ENCODE peak calls at places on chromosomes 3 and 15, in six cellular contexts. One of them, this sample, is unnamed.

GRCh38 chr15:67460521-67460920 is 60.4 kb upstream of the C15orf61 start:
- DNase-seq in HepG2: no peak
- DNase-seq in SK-N-SH: no peak
- DNase-seq in K562: no peak
- DNase-seq in H1: no peak
- DNase-seq in GM12878: no peak
- DNase-seq in this sample: no peak

GRCh38 chr3:180744226-180744625 is 64.9 kb upstream of the CCDC39 start:
- DNase-seq in HepG2: no peak
- DNase-seq in SK-N-SH: peak; percentile 2
- DNase-seq in K562: no peak
- DNase-seq in H1: no peak
- DNase-seq in GM12878: no peak
- DNase-seq in this sample: no peak

GRCh38 chr3:140148824-140149390 is 213.9 kb downstream of the CLSTN2 start:
- DNase-seq in HepG2: no peak
- DNase-seq in SK-N-SH: no peak
- DNase-seq in K562: no peak
- DNase-seq in H1: no peak
- DNase-seq in GM12878: no peak
- DNase-seq in this sample: no peak

GRCh38 chr15:81777546-81777945 is 268.3 kb downstream of the MEX3B start:
- DNase-seq in HepG2: no peak
- DNase-seq in SK-N-SH: no peak
- DNase-seq in K562: no peak
- DNase-seq in H1: no peak
- DNase-seq in GM12878: no peak
- DNase-seq in this sample: no peak

GRCh38 chr3:125123455-125123854 is 67.7 kb upstream of the HEG1 start:
- DNase-seq in HepG2: no peak
- DNase-seq in SK-N-SH: no peak
- DNase-seq in K562: no peak
- DNase-seq in H1: no peak
- DNase-seq in GM12878: no peak
- DNase-seq in this sample: no peak

GRCh38 chr3:147680820-147681488 is 271.8 kb downstream of the ZIC1 start:
- DNase-seq in HepG2: no peak
- DNase-seq in SK-N-SH: no peak
- DNase-seq in K562: no peak
- DNase-seq in H1: no peak
- DNase-seq in GM12878: no peak
- DNase-seq in this sample: no peak

GRCh38 chr15:59792359-59792758 is 103.2 kb upstream of the BNIP2 start:
- DNase-seq in HepG2: no peak
- DNase-seq in SK-N-SH: peak; percentile 14
- DNase-seq in K562: no peak
- DNase-seq in H1: no peak
- DNase-seq in GM12878: no peak
- DNase-seq in this sample: no peak

GRCh38 chr3:188584958-188585689 is 431.2 kb downstream of the LPP start:
- DNase-seq in HepG2: no peak
- DNase-seq in SK-N-SH: no peak
- DNase-seq in K562: no peak
- DNase-seq in H1: no peak
- DNase-seq in GM12878: no peak
- DNase-seq in this sample: peak; percentile 12

GRCh38 chr3:10823516-10823818 is 7.4 kb downstream of the SLC6A11 start:
- DNase-seq in HepG2: no peak
- DNase-seq in SK-N-SH: no peak
- DNase-seq in K562: no peak
- DNase-seq in H1: no peak
- DNase-seq in GM12878: no peak
- DNase-seq in this sample: no peak

GRCh38 chr3:195908439-195909293 is at the start of gene TNK2:
- DNase-seq in HepG2: no peak
- DNase-seq in SK-N-SH: peak; percentile 57
- DNase-seq in K562: peak; percentile 39
- DNase-seq in H1: no peak
- DNase-seq in GM12878: no peak
- DNase-seq in this sample: no peak

GRCh38 chr3:10447527-10448260 is 57.7 kb downstream of the ATP2B2 start:
- DNase-seq in HepG2: no peak
- DNase-seq in SK-N-SH: no peak
- DNase-seq in K562: no peak
- DNase-seq in H1: no peak
- DNase-seq in GM12878: no peak
- DNase-seq in this sample: no peak

GRCh38 chr3:177770821-177771220 is 573.5 kb upstream of the TBL1XR1 start:
- DNase-seq in HepG2: no peak
- DNase-seq in SK-N-SH: no peak
- DNase-seq in K562: no peak
- DNase-seq in H1: no peak
- DNase-seq in GM12878: no peak
- DNase-seq in this sample: no peak

GRCh38 chr3:33380653-33381052 is 59.6 kb downstream of the UBP1 start:
- DNase-seq in HepG2: no peak
- DNase-seq in SK-N-SH: no peak
- DNase-seq in K562: no peak
- DNase-seq in H1: no peak
- DNase-seq in GM12878: no peak
- DNase-seq in this sample: no peak

GRCh38 chr3:159798951-159799350 is 189.7 kb upstream of the IL12A start:
- DNase-seq in HepG2: peak; percentile 57
- DNase-seq in SK-N-SH: no peak
- DNase-seq in K562: no peak
- DNase-seq in H1: no peak
- DNase-seq in GM12878: no peak
- DNase-seq in this sample: no peak

GRCh38 chr15:52466134-52466701 is 62.5 kb downstream of the MYO5A start:
- DNase-seq in HepG2: no peak
- DNase-seq in SK-N-SH: no peak
- DNase-seq in K562: no peak
- DNase-seq in H1: no peak
- DNase-seq in GM12878: peak; percentile 97
- DNase-seq in this sample: peak; percentile 18

GRCh38 chr3:175179055-175179454 is 319.9 kb downstream of the NAALADL2 start:
- DNase-seq in HepG2: no peak
- DNase-seq in SK-N-SH: no peak
- DNase-seq in K562: no peak
- DNase-seq in H1: no peak
- DNase-seq in GM12878: no peak
- DNase-seq in this sample: no peak

GRCh38 chr3:100753846-100754245 is 44.6 kb downstream of the TFG start:
- DNase-seq in HepG2: no peak
- DNase-seq in SK-N-SH: no peak
- DNase-seq in K562: no peak
- DNase-seq in H1: no peak
- DNase-seq in GM12878: no peak
- DNase-seq in this sample: no peak

GRCh38 chr3:179840985-179841384 is 188.1 kb downstream of the USP13 start:
- DNase-seq in HepG2: no peak
- DNase-seq in SK-N-SH: no peak
- DNase-seq in K562: no peak
- DNase-seq in H1: no peak
- DNase-seq in GM12878: no peak
- DNase-seq in this sample: no peak

GRCh38 chr3:14700891-14701290 is 25.9 kb downstream of the C3orf20 start:
- DNase-seq in HepG2: no peak
- DNase-seq in SK-N-SH: no peak
- DNase-seq in K562: no peak
- DNase-seq in H1: no peak
- DNase-seq in GM12878: no peak
- DNase-seq in this sample: no peak

GRCh38 chr15:51082246-51082645 is 12.5 kb downstream of the TNFAIP8L3 start:
- DNase-seq in HepG2: no peak
- DNase-seq in SK-N-SH: no peak
- DNase-seq in K562: no peak
- DNase-seq in H1: no peak
- DNase-seq in GM12878: no peak
- DNase-seq in this sample: no peak

GRCh38 chr3:64342940-64343691 is 117.8 kb upstream of the PRICKLE2 start:
- DNase-seq in HepG2: peak; percentile 13
- DNase-seq in SK-N-SH: peak; percentile 11
- DNase-seq in K562: no peak
- DNase-seq in H1: no peak
- DNase-seq in GM12878: no peak
- DNase-seq in this sample: no peak

GRCh38 chr15:29514931-29515330 is 245.3 kb upstream of the NSMCE3 start:
- DNase-seq in HepG2: no peak
- DNase-seq in SK-N-SH: no peak
- DNase-seq in K562: no peak
- DNase-seq in H1: no peak
- DNase-seq in GM12878: no peak
- DNase-seq in this sample: no peak

GRCh38 chr15:93895976-93896770 is 335.2 kb upstream of the MCTP2 start:
- DNase-seq in HepG2: no peak
- DNase-seq in SK-N-SH: no peak
- DNase-seq in K562: no peak
- DNase-seq in H1: no peak
- DNase-seq in GM12878: no peak
- DNase-seq in this sample: no peak

GRCh38 chr3:27714692-27715453 is 7.2 kb downstream of the EOMES start:
- DNase-seq in HepG2: peak; percentile 18
- DNase-seq in SK-N-SH: no peak
- DNase-seq in K562: no peak
- DNase-seq in H1: no peak
- DNase-seq in GM12878: no peak
- DNase-seq in this sample: no peak

GRCh38 chr3:48558446-48559134 is 2.0 kb upstream of the PFKFB4 start:
- DNase-seq in HepG2: no peak
- DNase-seq in SK-N-SH: peak; percentile 49
- DNase-seq in K562: no peak
- DNase-seq in H1: no peak
- DNase-seq in GM12878: no peak
- DNase-seq in this sample: peak; percentile 74
- TF ChIP-seq GABPA in HepG2: no peak
- TF ChIP-seq GABPA in SK-N-SH: no peak
- TF ChIP-seq GABPA in K562: no peak
- TF ChIP-seq GABPA in H1: no peak
- TF ChIP-seq GABPA in GM12878: no peak
- TF ChIP-seq GABPA in this sample: no peak

DNA sequence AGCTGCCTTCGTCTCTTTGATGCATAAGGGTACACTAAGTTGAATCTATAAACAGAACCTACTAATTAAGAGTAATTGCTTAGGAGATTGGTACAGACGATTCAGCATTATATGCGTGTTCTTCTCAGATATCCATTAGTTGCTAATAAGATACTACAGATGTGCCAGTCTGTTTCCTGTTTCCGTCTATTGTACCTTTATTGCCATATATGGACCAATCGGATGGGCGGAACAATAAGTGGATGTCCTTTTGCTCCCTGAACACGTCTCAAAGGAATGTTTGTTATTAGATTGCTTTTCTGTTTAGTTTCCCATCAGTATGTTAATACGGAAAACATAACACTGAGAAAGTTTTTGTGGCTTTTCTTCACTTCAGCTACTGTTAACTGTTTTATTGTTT is 276.6 kb upstream of the RARB start:
- DNase-seq in HepG2: no peak
- DNase-seq in SK-N-SH: no peak
- DNase-seq in K562: no peak
- DNase-seq in H1: no peak
- DNase-seq in GM12878: no peak
- DNase-seq in this sample: no peak
- TF ChIP-seq GABPA in HepG2: no peak
- TF ChIP-seq GABPA in SK-N-SH: no peak
- TF ChIP-seq GABPA in K562: no peak
- TF ChIP-seq GABPA in H1: no peak
- TF ChIP-seq GABPA in GM12878: no peak
- TF ChIP-seq GABPA in this sample: no peak

DNA sequence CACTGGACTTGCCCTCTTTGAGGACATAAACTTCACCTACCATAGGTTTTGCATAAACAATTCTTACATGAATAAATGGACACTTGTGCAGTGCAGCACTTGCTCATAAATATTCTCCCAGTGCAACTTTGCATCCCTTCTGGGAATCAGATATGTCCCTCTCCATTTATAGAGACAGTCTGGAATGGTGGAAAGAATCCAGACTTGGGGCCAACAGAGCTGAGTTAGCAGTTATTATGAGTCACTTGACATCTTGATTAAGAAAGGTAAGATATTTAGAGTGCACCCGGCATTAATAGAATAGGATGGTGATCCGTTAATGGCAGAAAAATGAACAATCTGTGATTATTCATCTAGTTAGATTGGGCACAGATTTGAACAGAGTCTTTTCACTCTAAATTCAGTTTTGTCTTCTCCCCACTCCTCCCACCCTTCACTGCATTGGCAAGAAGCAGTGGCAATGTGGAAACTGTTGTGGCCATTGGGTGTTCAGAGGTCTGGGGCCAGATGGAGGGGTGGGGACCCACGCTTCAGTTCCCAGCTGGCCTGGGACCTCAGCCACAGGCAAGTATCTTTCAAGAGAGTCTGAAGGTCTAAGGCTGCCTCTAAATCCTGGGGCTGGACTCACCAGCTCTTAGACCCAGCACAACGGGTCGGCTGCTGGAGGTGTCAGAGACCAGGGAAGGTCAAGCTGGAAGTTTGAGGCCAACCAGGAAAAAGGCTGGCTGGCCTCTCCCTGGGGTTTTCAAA is 58.9 kb upstream of the KY start:
- DNase-seq in HepG2: no peak
- DNase-seq in SK-N-SH: no peak
- DNase-seq in K562: no peak
- DNase-seq in H1: no peak
- DNase-seq in GM12878: no peak
- DNase-seq in this sample: no peak
- TF ChIP-seq GABPA in HepG2: no peak
- TF ChIP-seq GABPA in SK-N-SH: no peak
- TF ChIP-seq GABPA in K562: no peak
- TF ChIP-seq GABPA in H1: no peak
- TF ChIP-seq GABPA in GM12878: no peak
- TF ChIP-seq GABPA in this sample: no peak

GRCh38 chr3:197212290-197212689 is 86.1 kb downstream of the DLG1 start:
- DNase-seq in HepG2: no peak
- DNase-seq in SK-N-SH: no peak
- DNase-seq in K562: no peak
- DNase-seq in H1: no peak
- DNase-seq in GM12878: no peak
- DNase-seq in this sample: no peak

GRCh38 chr3:197216169-197216860 is 82.1 kb downstream of the DLG1 start:
- DNase-seq in HepG2: no peak
- DNase-seq in SK-N-SH: no peak
- DNase-seq in K562: no peak
- DNase-seq in H1: no peak
- DNase-seq in GM12878: no peak
- DNase-seq in this sample: no peak

GRCh38 chr3:197219627-197220026 is 78.8 kb downstream of the DLG1 start:
- DNase-seq in HepG2: no peak
- DNase-seq in SK-N-SH: no peak
- DNase-seq in K562: no peak
- DNase-seq in H1: no peak
- DNase-seq in GM12878: no peak
- DNase-seq in this sample: no peak

DNA sequence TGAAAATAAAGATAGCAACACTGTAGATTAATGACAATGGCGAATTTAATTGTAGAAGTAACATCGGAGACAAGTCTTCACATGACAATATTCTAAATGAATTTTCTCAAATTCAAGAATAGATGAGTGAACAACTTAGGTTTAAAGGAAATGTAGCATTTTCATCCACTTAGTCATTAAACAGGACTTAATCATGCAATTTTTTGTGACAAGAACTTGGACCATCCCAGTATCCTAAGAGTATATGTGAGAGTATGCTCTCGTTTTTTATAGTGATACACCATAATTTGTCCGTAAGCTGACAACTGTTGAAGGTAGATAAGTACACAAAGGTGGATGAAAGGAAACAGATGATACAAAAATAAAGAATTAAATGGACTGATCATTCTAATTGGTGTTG is 81.5 kb downstream of the DLG1 start:
- DNase-seq in HepG2: no peak
- DNase-seq in SK-N-SH: no peak
- DNase-seq in K562: no peak
- DNase-seq in H1: no peak
- DNase-seq in GM12878: no peak
- DNase-seq in this sample: no peak
- TF ChIP-seq GABPA in HepG2: no peak
- TF ChIP-seq GABPA in SK-N-SH: no peak
- TF ChIP-seq GABPA in K562: no peak
- TF ChIP-seq GABPA in H1: no peak
- TF ChIP-seq GABPA in GM12878: no peak
- TF ChIP-seq GABPA in this sample: no peak

This sample was measured in HL-60.